ENCODE peak calls at places on chromosomes 3 and 15, in four cellular contexts. One of them, this sample, is unnamed.

GRCh38 chr3:112303811-112304325 is 9.9 kb upstream of the SLC9C1 start:
- DNase-seq in SK-N-SH: no peak
- DNase-seq in HCT116: no peak
- DNase-seq in K562: no peak
- DNase-seq in this sample: no peak

GRCh38 chr15:68821190-68821897 is 649 bp upstream of the ANP32A start:
- DNase-seq in SK-N-SH: no peak
- DNase-seq in HCT116: no peak
- DNase-seq in K562: peak; percentile 82
- DNase-seq in this sample: no peak

GRCh38 chr3:63508305-63508704 is 144.2 kb upstream of the SNTN start:
- DNase-seq in SK-N-SH: no peak
- DNase-seq in HCT116: no peak
- DNase-seq in K562: peak; percentile 5
- DNase-seq in this sample: no peak

GRCh38 chr3:167493240-167493639 is 19.4 kb upstream of the SERPINI2 start:
- DNase-seq in SK-N-SH: peak; percentile 2
- DNase-seq in HCT116: peak; percentile 36
- DNase-seq in K562: no peak
- DNase-seq in this sample: peak; percentile 25

GRCh38 chr3:184727357-184728060 is 15.6 kb upstream of the MAGEF1 start:
- DNase-seq in SK-N-SH: peak; percentile 88
- DNase-seq in HCT116: peak; percentile 81
- DNase-seq in K562: peak; percentile 72
- DNase-seq in this sample: peak; percentile 89

GRCh38 chr15:78455749-78456148 is 17.7 kb downstream of the IREB2 start:
- DNase-seq in SK-N-SH: no peak
- DNase-seq in HCT116: no peak
- DNase-seq in K562: no peak
- DNase-seq in this sample: no peak

GRCh38 chr3:182959474-182960350 is 20.6 kb downstream of the DCUN1D1 start:
- DNase-seq in SK-N-SH: no peak
- DNase-seq in HCT116: no peak
- DNase-seq in K562: no peak
- DNase-seq in this sample: no peak

GRCh38 chr15:50911641-50912040 is 3.2 kb downstream of the AP4E1 start:
- DNase-seq in SK-N-SH: no peak
- DNase-seq in HCT116: no peak
- DNase-seq in K562: no peak
- DNase-seq in this sample: no peak

GRCh38 chr3:45021524-45021923 is 4.6 kb upstream of the CLEC3B start:
- DNase-seq in SK-N-SH: no peak
- DNase-seq in HCT116: no peak
- DNase-seq in K562: no peak
- DNase-seq in this sample: no peak

GRCh38 chr3:43632269-43632733 is 10.5 kb upstream of the ANO10 start:
- DNase-seq in SK-N-SH: no peak
- DNase-seq in HCT116: no peak
- DNase-seq in K562: peak; percentile 53
- DNase-seq in this sample: no peak

GRCh38 chr3:185207931-185208746 is 45.7 kb downstream of the EHHADH start:
- DNase-seq in SK-N-SH: no peak
- DNase-seq in HCT116: no peak
- DNase-seq in K562: no peak
- DNase-seq in this sample: no peak

GRCh38 chr3:64859625-64860590 is 172.1 kb upstream of the ADAMTS9 start:
- DNase-seq in SK-N-SH: no peak
- DNase-seq in HCT116: no peak
- DNase-seq in K562: no peak
- DNase-seq in this sample: no peak

GRCh38 chr3:33789183-33789954 is 9.1 kb upstream of the PDCD6IP start:
- DNase-seq in SK-N-SH: no peak
- DNase-seq in HCT116: no peak
- DNase-seq in K562: no peak
- DNase-seq in this sample: peak; percentile 83

GRCh38 chr3:135982404-135982761 is 16.9 kb downstream of the PPP2R3A start:
- DNase-seq in SK-N-SH: no peak
- DNase-seq in HCT116: no peak
- DNase-seq in K562: no peak
- DNase-seq in this sample: no peak

GRCh38 chr3:135739755-135740154 is 225.8 kb upstream of the PPP2R3A start:
- DNase-seq in SK-N-SH: no peak
- DNase-seq in HCT116: no peak
- DNase-seq in K562: no peak
- DNase-seq in this sample: no peak

GRCh38 chr15:40045572-40046217 is 6.7 kb upstream of the SRP14 start:
- DNase-seq in SK-N-SH: no peak
- DNase-seq in HCT116: no peak
- DNase-seq in K562: no peak
- DNase-seq in this sample: no peak

GRCh38 chr15:28955160-28955502 is 69.4 kb downstream of the APBA2 start:
- DNase-seq in SK-N-SH: peak; percentile 52
- DNase-seq in HCT116: no peak
- DNase-seq in K562: no peak
- DNase-seq in this sample: no peak

GRCh38 chr3:197600796-197601565 is 45.2 kb upstream of the BDH1 start:
- DNase-seq in SK-N-SH: no peak
- DNase-seq in HCT116: no peak
- DNase-seq in K562: no peak
- DNase-seq in this sample: no peak

GRCh38 chr3:107235923-107236315 is 141.3 kb upstream of the CCDC54 start:
- DNase-seq in SK-N-SH: peak; percentile 75
- DNase-seq in HCT116: peak; percentile 68
- DNase-seq in K562: peak; percentile 50
- DNase-seq in this sample: peak; percentile 57

GRCh38 chr15:41577863-41578735 is 19.1 kb downstream of the TYRO3 start:
- DNase-seq in SK-N-SH: no peak
- DNase-seq in HCT116: no peak
- DNase-seq in K562: no peak
- DNase-seq in this sample: no peak

GRCh38 chr3:24387000-24387399 is 107.7 kb downstream of the THRB start:
- DNase-seq in SK-N-SH: no peak
- DNase-seq in HCT116: no peak
- DNase-seq in K562: no peak
- DNase-seq in this sample: no peak

GRCh38 chr3:43768594-43768993 is 77.9 kb downstream of the ABHD5 start:
- DNase-seq in SK-N-SH: no peak
- DNase-seq in HCT116: no peak
- DNase-seq in K562: no peak
- DNase-seq in this sample: no peak

GRCh38 chr15:76235186-76235826 is 76.0 kb downstream of the ETFA start:
- DNase-seq in SK-N-SH: peak; percentile 38
- DNase-seq in HCT116: peak; percentile 19
- DNase-seq in K562: peak; percentile 14
- DNase-seq in this sample: no peak

GRCh38 chr15:35705885-35706590 is 160.1 kb upstream of the DPH6 start:
- DNase-seq in SK-N-SH: no peak
- DNase-seq in HCT116: no peak
- DNase-seq in K562: no peak
- DNase-seq in this sample: no peak

GRCh38 chr3:135633078-135633477 is 332.4 kb upstream of the PPP2R3A start:
- DNase-seq in SK-N-SH: no peak
- DNase-seq in HCT116: no peak
- DNase-seq in K562: no peak
- DNase-seq in this sample: no peak

GRCh38 chr3:56763233-56763632 is 38.5 kb downstream of the ARHGEF3 start:
- DNase-seq in SK-N-SH: no peak
- DNase-seq in HCT116: no peak
- DNase-seq in K562: no peak
- DNase-seq in this sample: peak; percentile 63

GRCh38 chr15:39919396-39919739 is 698 bp downstream of the GPR176 start:
- DNase-seq in SK-N-SH: no peak
- DNase-seq in HCT116: no peak
- DNase-seq in K562: no peak
- DNase-seq in this sample: no peak

GRCh38 chr15:45454825-45455224 is 67.7 kb downstream of the SLC30A4 start:
- DNase-seq in SK-N-SH: no peak
- DNase-seq in HCT116: peak; percentile 73
- DNase-seq in K562: no peak
- DNase-seq in this sample: no peak

GRCh38 chr15:68958597-68958996 is 28.3 kb downstream of the SPESP1 start:
- DNase-seq in SK-N-SH: no peak
- DNase-seq in HCT116: no peak
- DNase-seq in K562: no peak
- DNase-seq in this sample: no peak

GRCh38 chr15:25508369-25509002 is 69.7 kb upstream of the UBE3A start:
- DNase-seq in SK-N-SH: peak; percentile 59
- DNase-seq in HCT116: peak; percentile 1
- DNase-seq in K562: peak; percentile 55
- DNase-seq in this sample: no peak

GRCh38 chr15:42456971-42457370 is 34.0 kb downstream of the ZNF106 start:
- DNase-seq in SK-N-SH: no peak
- DNase-seq in HCT116: no peak
- DNase-seq in K562: no peak
- DNase-seq in this sample: no peak

GRCh38 chr3:58388550-58389061 is 45.0 kb downstream of the PDHB start:
- DNase-seq in SK-N-SH: peak; percentile 47
- DNase-seq in HCT116: no peak
- DNase-seq in K562: no peak
- DNase-seq in this sample: no peak

GRCh38 chr3:186603159-186603558 is 9.7 kb upstream of the AHSG start:
- DNase-seq in SK-N-SH: no peak
- DNase-seq in HCT116: no peak
- DNase-seq in K562: no peak
- DNase-seq in this sample: no peak

GRCh38 chr15:67063689-67064606 is 1.5 kb upstream of the SMAD3 start:
- DNase-seq in SK-N-SH: no peak
- DNase-seq in HCT116: peak; percentile 89
- DNase-seq in K562: peak; percentile 73
- DNase-seq in this sample: peak; percentile 82

GRCh38 chr15:63603516-63603915 is 6.3 kb downstream of the FBXL22 start:
- DNase-seq in SK-N-SH: no peak
- DNase-seq in HCT116: no peak
- DNase-seq in K562: no peak
- DNase-seq in this sample: no peak

GRCh38 chr3:194369522-194370279 is at the start of gene LRRC15:
- DNase-seq in SK-N-SH: no peak
- DNase-seq in HCT116: no peak
- DNase-seq in K562: no peak
- DNase-seq in this sample: peak; percentile 30
- H3K9ac ChIP-seq in SK-N-SH: no peak within 1 kb of the TSS
- H3K9ac ChIP-seq in HCT116: no peak within 1 kb of the TSS
- H3K9ac ChIP-seq in K562: no peak within 1 kb of the TSS
- H3K9ac ChIP-seq in this sample: peak within 1 kb of the TSS; percentile 46

GRCh38 chr15:98727115-98728040 is 79.0 kb downstream of the IGF1R start:
- DNase-seq in SK-N-SH: peak; percentile 44
- DNase-seq in HCT116: peak; percentile 84
- DNase-seq in K562: no peak
- DNase-seq in this sample: peak; percentile 82
- H3K4me1 ChIP-seq in SK-N-SH: peaks cover 74% of the 10 kb centered on the region
- H3K4me1 ChIP-seq in HCT116: peaks cover 36% of the 10 kb centered on the region
- H3K4me1 ChIP-seq in K562: no peaks in the 10 kb centered on the region
- H3K4me1 ChIP-seq in this sample: peaks cover 7% of the 10 kb centered on the region

DNA sequence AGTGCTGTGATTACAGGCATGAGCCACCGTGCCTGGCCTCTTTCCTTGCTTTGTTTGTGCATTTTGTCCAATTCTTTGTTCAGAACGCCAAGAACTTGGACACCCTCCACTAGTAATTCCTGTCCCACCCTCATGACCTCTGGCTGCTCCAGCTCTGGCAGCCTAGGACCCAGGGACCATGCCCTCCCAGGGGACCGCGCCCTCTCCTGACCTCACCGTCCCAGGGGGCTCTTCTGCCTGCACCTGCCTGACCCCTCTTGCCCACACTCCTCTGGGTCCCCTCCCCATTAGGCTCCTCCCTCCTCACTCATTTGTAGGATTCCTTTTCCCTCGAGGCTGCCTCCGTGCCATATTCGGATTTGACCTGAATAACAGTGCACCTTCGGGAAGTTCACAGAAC is 41.1 kb downstream of the FSD2 start:
- DNase-seq in SK-N-SH: no peak
- DNase-seq in HCT116: no peak
- DNase-seq in K562: no peak
- DNase-seq in this sample: no peak
- TF ChIP-seq YY1 in SK-N-SH: no peak
- TF ChIP-seq YY1 in HCT116: no peak
- TF ChIP-seq YY1 in K562: no peak
- TF ChIP-seq YY1 in this sample: no peak

GRCh38 chr3:188940213-188940914 is 231.4 kb upstream of the TPRG1 start:
- DNase-seq in SK-N-SH: no peak
- DNase-seq in HCT116: no peak
- DNase-seq in K562: no peak
- DNase-seq in this sample: no peak
- H3K9ac ChIP-seq in SK-N-SH: no peak overlapping the region
- H3K9ac ChIP-seq in HCT116: no peak overlapping the region
- H3K9ac ChIP-seq in K562: no peak overlapping the region
- H3K9ac ChIP-seq in this sample: no peak overlapping the region

DNA sequence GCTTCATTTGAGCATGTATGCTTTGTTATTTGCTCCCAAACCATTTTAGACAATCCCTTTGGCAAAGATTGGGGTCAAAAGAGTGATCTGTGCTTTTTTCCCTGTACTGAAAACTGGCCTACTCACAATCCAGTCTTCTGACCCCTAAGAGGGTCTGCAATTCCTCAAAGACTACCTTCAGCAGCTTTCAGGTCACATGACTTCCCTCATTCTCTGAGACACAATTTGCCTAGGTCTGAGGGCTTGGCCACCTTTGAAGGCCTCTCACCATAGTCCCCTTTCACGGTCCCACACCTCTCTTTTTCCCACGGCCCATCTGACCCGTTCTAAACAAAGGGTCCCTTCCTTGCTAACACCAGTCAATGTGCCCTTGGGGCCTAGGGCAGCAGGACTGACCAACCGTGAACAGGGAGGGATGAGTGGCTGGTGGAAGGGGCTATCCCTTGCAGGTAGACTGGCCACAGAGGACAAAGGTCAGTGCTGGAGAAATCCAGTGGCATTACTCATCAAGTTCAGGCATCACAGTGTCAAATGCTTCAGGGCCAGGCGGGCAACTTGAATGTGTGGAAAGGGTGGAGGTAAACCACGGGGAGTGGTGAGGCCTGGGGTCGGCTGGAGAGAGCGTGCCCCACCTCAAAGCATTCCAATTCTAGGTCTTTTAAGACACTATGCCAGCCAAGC is 10.8 kb downstream of the RASL12 start:
- DNase-seq in SK-N-SH: peak; percentile 12
- DNase-seq in HCT116: peak; percentile 51
- DNase-seq in K562: no peak
- DNase-seq in this sample: no peak
- H3K4me1 ChIP-seq in SK-N-SH: peaks cover 4% of the 10 kb centered on the region
- H3K4me1 ChIP-seq in HCT116: peaks cover 23% of the 10 kb centered on the region
- H3K4me1 ChIP-seq in K562: peaks cover 6% of the 10 kb centered on the region
- H3K4me1 ChIP-seq in this sample: peaks cover 3% of the 10 kb centered on the region

This sample was measured in NT2/D1.